ENCODE peak calls at places on chromosomes 5 and 9, in nine cellular contexts. One of them, this sample, is unnamed.

GRCh38 chr5:151381899-151382298 is 34.5 kb upstream of the SLC36A2 start:
- DNase-seq in A549: no peak
- DNase-seq in transverse colon: no peak
- DNase-seq in stomach: no peak
- DNase-seq in HepG2: no peak
- DNase-seq in upper lobe of left lung: no peak
- DNase-seq in SK-N-SH: no peak
- DNase-seq in suprapubic skin: no peak
- DNase-seq in sigmoid colon: no peak
- DNase-seq in this sample: no peak

GRCh38 chr5:33364406-33364805 is 76.4 kb upstream of the TARS1 start:
- DNase-seq in SK-N-SH: no peak
- DNase-seq in A549: no peak
- DNase-seq in suprapubic skin: no peak
- DNase-seq in HepG2: no peak
- DNase-seq in upper lobe of left lung: no peak
- DNase-seq in stomach: no peak
- DNase-seq in transverse colon: no peak
- DNase-seq in sigmoid colon: no peak
- DNase-seq in this sample: no peak

GRCh38 chr5:153818626-153819025 is 220.1 kb downstream of the FAM114A2 start:
- DNase-seq in stomach: no peak
- DNase-seq in transverse colon: no peak
- DNase-seq in sigmoid colon: no peak
- DNase-seq in HepG2: no peak
- DNase-seq in suprapubic skin: no peak
- DNase-seq in upper lobe of left lung: no peak
- DNase-seq in SK-N-SH: no peak
- DNase-seq in A549: no peak
- DNase-seq in this sample: no peak

GRCh38 chr5:55146080-55146479 is 13.9 kb upstream of the GPX8 start:
- DNase-seq in sigmoid colon: no peak
- DNase-seq in SK-N-SH: no peak
- DNase-seq in HepG2: no peak
- DNase-seq in A549: no peak
- DNase-seq in transverse colon: no peak
- DNase-seq in stomach: no peak
- DNase-seq in upper lobe of left lung: no peak
- DNase-seq in suprapubic skin: no peak
- DNase-seq in this sample: no peak

GRCh38 chr9:121372563-121373400 is 2.7 kb upstream of the STOM start:
- DNase-seq in upper lobe of left lung: peak
- DNase-seq in transverse colon: no peak
- DNase-seq in A549: peak
- DNase-seq in SK-N-SH: no peak
- DNase-seq in sigmoid colon: peak
- DNase-seq in suprapubic skin: no peak
- DNase-seq in HepG2: peak
- DNase-seq in stomach: peak
- DNase-seq in this sample: no peak

GRCh38 chr5:157855404-157855994 is 3.4 kb downstream of the CLINT1 start:
- DNase-seq in sigmoid colon: peak
- DNase-seq in upper lobe of left lung: peak
- DNase-seq in SK-N-SH: peak
- DNase-seq in transverse colon: peak
- DNase-seq in HepG2: peak
- DNase-seq in stomach: peak
- DNase-seq in A549: peak
- DNase-seq in suprapubic skin: no peak
- DNase-seq in this sample: peak

GRCh38 chr5:97541864-97542263 is 358.8 kb upstream of the RIOK2 start:
- DNase-seq in HepG2: no peak
- DNase-seq in stomach: no peak
- DNase-seq in transverse colon: no peak
- DNase-seq in A549: no peak
- DNase-seq in suprapubic skin: no peak
- DNase-seq in upper lobe of left lung: no peak
- DNase-seq in SK-N-SH: no peak
- DNase-seq in sigmoid colon: no peak
- DNase-seq in this sample: no peak

GRCh38 chr9:133677126-133678010 is 41.2 kb downstream of the DBH start:
- DNase-seq in A549: no peak
- DNase-seq in transverse colon: no peak
- DNase-seq in SK-N-SH: no peak
- DNase-seq in sigmoid colon: no peak
- DNase-seq in upper lobe of left lung: no peak
- DNase-seq in HepG2: no peak
- DNase-seq in stomach: no peak
- DNase-seq in suprapubic skin: no peak
- DNase-seq in this sample: no peak

GRCh38 chr5:108917596-108917995 is 169.9 kb downstream of the FER start:
- DNase-seq in A549: no peak
- DNase-seq in stomach: no peak
- DNase-seq in upper lobe of left lung: no peak
- DNase-seq in sigmoid colon: no peak
- DNase-seq in HepG2: no peak
- DNase-seq in suprapubic skin: no peak
- DNase-seq in transverse colon: no peak
- DNase-seq in SK-N-SH: no peak
- DNase-seq in this sample: no peak

GRCh38 chr5:108924457-108924961 is 176.8 kb downstream of the FER start:
- DNase-seq in SK-N-SH: no peak
- DNase-seq in transverse colon: no peak
- DNase-seq in A549: peak
- DNase-seq in suprapubic skin: no peak
- DNase-seq in sigmoid colon: no peak
- DNase-seq in upper lobe of left lung: no peak
- DNase-seq in HepG2: peak
- DNase-seq in stomach: no peak
- DNase-seq in this sample: no peak

GRCh38 chr5:108925073-108925472 is 177.4 kb downstream of the FER start:
- DNase-seq in upper lobe of left lung: no peak
- DNase-seq in suprapubic skin: no peak
- DNase-seq in SK-N-SH: no peak
- DNase-seq in A549: no peak
- DNase-seq in transverse colon: no peak
- DNase-seq in stomach: no peak
- DNase-seq in HepG2: no peak
- DNase-seq in sigmoid colon: no peak
- DNase-seq in this sample: no peak

DNA sequence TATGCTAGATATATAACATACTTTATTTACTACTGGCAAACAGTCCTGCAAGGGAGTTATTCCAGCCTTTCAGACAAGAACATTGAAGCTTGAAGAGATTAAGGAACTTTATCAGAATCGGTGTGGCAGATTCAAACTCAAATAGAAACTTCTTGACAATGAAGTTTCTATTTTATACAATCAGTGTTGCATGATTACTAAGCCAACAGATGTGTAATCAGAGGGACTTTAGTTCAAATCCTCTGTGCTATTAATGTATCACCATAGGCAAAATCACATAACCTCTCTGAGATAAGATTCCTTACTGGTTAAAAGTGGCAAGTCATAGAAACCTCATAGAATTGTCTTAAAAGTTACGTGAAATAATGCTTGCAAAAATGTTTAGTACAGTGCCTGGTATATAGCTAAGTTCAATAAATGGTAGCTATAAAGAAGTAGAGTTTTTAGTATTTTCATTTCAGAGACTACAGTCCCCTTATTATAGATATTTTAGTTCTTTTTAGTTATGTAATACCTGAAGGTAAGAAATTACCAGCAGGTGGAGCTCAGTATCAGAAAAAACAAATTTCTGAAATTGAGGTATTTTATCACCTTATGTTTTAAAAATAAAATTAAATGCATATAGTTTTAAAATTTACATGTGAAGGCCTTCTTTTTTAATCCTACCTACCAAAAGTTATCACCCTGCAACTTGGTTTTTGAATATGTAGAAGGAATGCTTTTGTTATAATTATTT is 172.1 kb downstream of the FER start:
- DNase-seq in HepG2: no peak
- DNase-seq in transverse colon: no peak
- DNase-seq in A549: no peak
- DNase-seq in upper lobe of left lung: no peak
- DNase-seq in SK-N-SH: no peak
- DNase-seq in sigmoid colon: no peak
- DNase-seq in suprapubic skin: no peak
- DNase-seq in stomach: no peak
- DNase-seq in this sample: no peak
- TF ChIP-seq EP300 in HepG2: no peak
- TF ChIP-seq EP300 in transverse colon: no peak
- TF ChIP-seq EP300 in A549: no peak
- TF ChIP-seq EP300 in upper lobe of left lung: no peak
- TF ChIP-seq EP300 in SK-N-SH: no peak
- TF ChIP-seq EP300 in sigmoid colon: no peak
- TF ChIP-seq EP300 in suprapubic skin: no peak
- TF ChIP-seq EP300 in stomach: no peak
- TF ChIP-seq EP300 in this sample: no peak

GRCh38 chr5:78538240-78538850 is 110.2 kb downstream of the LHFPL2 start:
- DNase-seq in A549: no peak
- DNase-seq in HepG2: no peak
- DNase-seq in upper lobe of left lung: no peak
- DNase-seq in stomach: no peak
- DNase-seq in sigmoid colon: peak
- DNase-seq in suprapubic skin: no peak
- DNase-seq in transverse colon: no peak
- DNase-seq in SK-N-SH: no peak
- DNase-seq in this sample: no peak

GRCh38 chr5:78542321-78542840 is 106.2 kb downstream of the LHFPL2 start:
- DNase-seq in HepG2: no peak
- DNase-seq in stomach: no peak
- DNase-seq in transverse colon: no peak
- DNase-seq in A549: no peak
- DNase-seq in suprapubic skin: no peak
- DNase-seq in sigmoid colon: peak
- DNase-seq in SK-N-SH: no peak
- DNase-seq in upper lobe of left lung: no peak
- DNase-seq in this sample: no peak

GRCh38 chr5:78537821-78538220 is 110.8 kb downstream of the LHFPL2 start:
- DNase-seq in suprapubic skin: no peak
- DNase-seq in upper lobe of left lung: no peak
- DNase-seq in HepG2: peak
- DNase-seq in sigmoid colon: peak
- DNase-seq in stomach: no peak
- DNase-seq in A549: peak
- DNase-seq in SK-N-SH: peak
- DNase-seq in transverse colon: no peak
- DNase-seq in this sample: no peak

GRCh38 chr5:78541058-78541624 is 107.4 kb downstream of the LHFPL2 start:
- DNase-seq in A549: no peak
- DNase-seq in suprapubic skin: no peak
- DNase-seq in transverse colon: no peak
- DNase-seq in sigmoid colon: peak
- DNase-seq in HepG2: no peak
- DNase-seq in stomach: no peak
- DNase-seq in SK-N-SH: no peak
- DNase-seq in upper lobe of left lung: no peak
- DNase-seq in this sample: no peak

DNA sequence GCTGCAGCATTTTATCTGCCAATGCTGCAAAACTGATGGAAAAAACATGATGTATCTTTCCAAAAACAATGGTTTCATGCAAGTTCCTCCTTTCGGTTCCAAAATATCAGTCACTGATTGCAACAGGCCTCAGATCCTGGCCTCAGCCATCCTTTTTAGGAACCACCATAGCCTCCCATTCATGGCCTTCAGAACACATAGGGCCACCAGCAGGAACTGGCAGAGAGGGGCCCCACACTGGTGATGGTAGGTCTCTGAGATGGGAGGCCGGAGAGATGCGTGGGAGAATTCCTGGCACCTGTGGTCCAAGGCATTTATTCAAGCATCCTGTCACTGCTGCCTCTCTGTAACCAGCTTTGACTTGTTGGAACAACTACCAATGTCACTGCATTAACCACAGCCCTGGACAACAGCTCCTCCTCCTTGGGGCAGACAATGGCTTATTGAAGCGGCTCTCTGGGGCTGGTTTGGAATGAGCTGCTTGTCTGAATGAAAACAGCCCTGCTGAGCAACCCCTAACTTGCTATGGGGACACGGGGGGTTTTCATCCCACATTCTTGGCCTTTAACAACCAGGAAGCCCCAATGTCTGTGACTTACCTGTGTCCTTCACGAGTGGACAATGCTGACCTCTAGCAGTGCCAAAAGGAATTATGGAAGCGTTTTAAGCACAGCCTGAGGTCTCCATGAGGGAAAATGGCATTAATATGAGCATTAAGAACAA is 108.1 kb downstream of the LHFPL2 start:
- DNase-seq in sigmoid colon: peak
- DNase-seq in suprapubic skin: no peak
- DNase-seq in transverse colon: no peak
- DNase-seq in A549: no peak
- DNase-seq in SK-N-SH: no peak
- DNase-seq in stomach: no peak
- DNase-seq in HepG2: no peak
- DNase-seq in upper lobe of left lung: no peak
- DNase-seq in this sample: no peak
- TF ChIP-seq EP300 in sigmoid colon: no peak
- TF ChIP-seq EP300 in suprapubic skin: no peak
- TF ChIP-seq EP300 in transverse colon: no peak
- TF ChIP-seq EP300 in A549: no peak
- TF ChIP-seq EP300 in SK-N-SH: no peak
- TF ChIP-seq EP300 in stomach: no peak
- TF ChIP-seq EP300 in HepG2: no peak
- TF ChIP-seq EP300 in upper lobe of left lung: no peak
- TF ChIP-seq EP300 in this sample: peak

DNA sequence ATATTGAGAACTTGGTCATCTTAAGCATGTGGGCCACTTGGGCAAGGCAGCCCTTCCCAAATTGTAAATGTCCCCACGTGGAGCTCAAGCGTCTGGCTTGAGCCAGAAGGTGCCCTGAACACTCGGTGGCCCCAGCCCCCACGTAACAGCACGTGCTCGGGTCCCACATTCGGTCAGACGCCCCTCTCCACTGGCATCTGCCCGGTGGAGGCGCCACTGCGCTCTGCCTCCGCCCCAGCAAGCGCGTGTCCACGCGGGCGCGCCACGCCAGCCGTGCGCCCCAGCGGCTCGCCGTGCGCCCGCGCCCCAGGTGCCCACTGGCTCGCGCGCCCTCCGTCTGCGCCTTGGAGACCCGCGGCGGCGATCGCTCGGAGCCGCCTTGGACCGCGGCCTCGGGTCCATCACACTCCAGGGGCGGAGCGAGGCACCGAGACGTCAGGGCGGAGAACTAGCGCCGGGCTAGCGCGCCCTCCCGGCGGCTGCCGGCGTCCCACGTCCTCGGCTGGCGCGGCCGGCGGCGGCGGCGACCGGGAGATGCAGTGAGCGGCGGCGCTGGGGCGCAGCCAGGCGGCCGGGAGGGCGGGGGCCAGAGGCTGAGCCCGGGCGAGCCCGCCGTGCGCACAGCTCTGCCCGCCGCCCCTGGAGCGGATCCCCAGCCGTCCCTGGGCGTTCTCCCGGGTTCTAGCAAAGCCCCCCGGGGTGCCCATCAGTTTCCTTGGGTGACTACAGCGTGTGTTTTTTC is at the start of gene PALM2AKAP2:
- DNase-seq in stomach: no peak
- DNase-seq in upper lobe of left lung: peak
- DNase-seq in sigmoid colon: peak
- DNase-seq in HepG2: no peak
- DNase-seq in suprapubic skin: peak
- DNase-seq in SK-N-SH: peak
- DNase-seq in A549: peak
- DNase-seq in transverse colon: peak
- DNase-seq in this sample: no peak
- TF ChIP-seq EP300 in stomach: no peak
- TF ChIP-seq EP300 in upper lobe of left lung: no peak
- TF ChIP-seq EP300 in sigmoid colon: no peak
- TF ChIP-seq EP300 in HepG2: no peak
- TF ChIP-seq EP300 in suprapubic skin: no peak
- TF ChIP-seq EP300 in SK-N-SH: no peak
- TF ChIP-seq EP300 in A549: no peak
- TF ChIP-seq EP300 in transverse colon: no peak
- TF ChIP-seq EP300 in this sample: no peak

GRCh38 chr9:38044706-38045105 is 24.3 kb downstream of the SHB start:
- DNase-seq in HepG2: no peak
- DNase-seq in stomach: no peak
- DNase-seq in sigmoid colon: no peak
- DNase-seq in suprapubic skin: no peak
- DNase-seq in upper lobe of left lung: no peak
- DNase-seq in SK-N-SH: no peak
- DNase-seq in A549: no peak
- DNase-seq in transverse colon: no peak
- DNase-seq in this sample: no peak

GRCh38 chr9:38048319-38048969 is 20.6 kb downstream of the SHB start:
- DNase-seq in transverse colon: no peak
- DNase-seq in SK-N-SH: no peak
- DNase-seq in sigmoid colon: no peak
- DNase-seq in upper lobe of left lung: no peak
- DNase-seq in A549: no peak
- DNase-seq in stomach: no peak
- DNase-seq in HepG2: no peak
- DNase-seq in suprapubic skin: no peak
- DNase-seq in this sample: no peak

GRCh38 chr9:38046669-38047300 is 22.2 kb downstream of the SHB start:
- DNase-seq in SK-N-SH: no peak
- DNase-seq in stomach: peak
- DNase-seq in A549: peak
- DNase-seq in suprapubic skin: no peak
- DNase-seq in HepG2: peak
- DNase-seq in upper lobe of left lung: peak
- DNase-seq in sigmoid colon: no peak
- DNase-seq in transverse colon: peak
- DNase-seq in this sample: no peak

GRCh38 chr9:38043931-38044623 is 24.9 kb downstream of the SHB start:
- DNase-seq in HepG2: no peak
- DNase-seq in transverse colon: no peak
- DNase-seq in SK-N-SH: no peak
- DNase-seq in stomach: peak
- DNase-seq in suprapubic skin: no peak
- DNase-seq in sigmoid colon: no peak
- DNase-seq in upper lobe of left lung: no peak
- DNase-seq in A549: no peak
- DNase-seq in this sample: no peak

DNA sequence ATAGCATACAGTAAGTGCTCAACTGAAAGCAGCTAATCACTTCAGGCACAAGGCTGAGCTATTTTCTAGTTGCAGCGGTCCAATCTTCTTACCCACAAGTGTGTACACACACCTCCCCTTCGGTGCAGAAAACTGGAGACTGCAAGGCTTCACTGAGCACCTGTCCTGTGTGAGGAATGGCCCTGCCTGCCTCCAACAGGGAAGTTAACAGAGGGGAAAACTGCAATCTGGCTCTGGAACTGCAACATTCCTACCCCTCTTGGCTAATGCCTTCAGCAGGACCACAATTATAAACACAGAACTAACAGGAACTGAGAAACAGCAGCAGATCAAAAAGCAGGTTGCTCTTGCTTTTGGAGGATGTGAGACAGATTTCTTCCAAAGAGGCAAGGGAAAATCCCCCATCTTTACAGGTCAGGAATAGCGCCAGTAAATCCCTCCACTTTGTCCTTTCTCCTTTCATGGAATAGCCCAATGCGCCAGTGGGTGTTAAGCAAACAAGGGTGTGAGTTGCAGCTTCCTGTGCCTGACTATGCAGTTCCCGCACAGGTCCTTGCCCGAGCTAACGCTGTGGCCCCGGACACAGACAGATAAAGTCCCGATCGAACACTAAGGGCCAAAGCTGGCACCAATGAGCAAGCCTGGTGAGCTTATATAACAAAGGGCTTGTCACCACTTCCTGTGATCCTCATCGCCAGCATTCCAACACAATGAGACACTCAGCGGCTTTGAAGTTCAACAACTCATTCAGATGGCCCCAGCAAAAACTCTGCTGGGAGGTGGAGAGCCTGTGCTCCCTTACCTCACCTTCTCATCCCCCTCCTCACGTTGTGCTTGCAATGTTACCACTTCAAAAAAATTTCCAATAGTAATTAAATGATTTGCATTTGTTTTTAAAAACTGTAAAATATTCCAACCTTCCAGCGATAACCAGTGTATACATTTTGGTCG is 21.5 kb downstream of the SHB start:
- DNase-seq in SK-N-SH: no peak
- DNase-seq in upper lobe of left lung: peak
- DNase-seq in A549: peak
- DNase-seq in suprapubic skin: no peak
- DNase-seq in transverse colon: peak
- DNase-seq in sigmoid colon: peak
- DNase-seq in stomach: peak
- DNase-seq in HepG2: peak
- DNase-seq in this sample: no peak
- TF ChIP-seq EP300 in SK-N-SH: no peak
- TF ChIP-seq EP300 in upper lobe of left lung: peak
- TF ChIP-seq EP300 in A549: no peak
- TF ChIP-seq EP300 in suprapubic skin: no peak
- TF ChIP-seq EP300 in transverse colon: peak
- TF ChIP-seq EP300 in sigmoid colon: no peak
- TF ChIP-seq EP300 in stomach: no peak
- TF ChIP-seq EP300 in HepG2: peak
- TF ChIP-seq EP300 in this sample: no peak

This sample was measured in tibial nerve.